ENCODE peak calls at places on chromosomes 1 and 21, in seven cellular contexts. M is heart left ventricle, E is lower leg skin, F is coronary artery, J is D721Med, Q is BJ, B is WERI-Rb-1. O is an unnamed sample.

GRCh38 chr1:236497908-236498307 is 25.9 kb upstream of the LGALS8 start:
- DNase-seq in M (no peak), E (peak), F (no peak), J (no peak), Q (no peak), B (no peak), O (no peak)

GRCh38 chr1:20207546-20207945 is 21.2 kb upstream of the PLA2G2C start:
- DNase-seq in M (no peak), E (no peak), F (no peak), J (no peak), Q (no peak), B (no peak), O (no peak)

GRCh38 chr1:181161170-181161870 is 72.8 kb downstream of the IER5 start:
- DNase-seq in M (no peak), E (no peak), F (no peak), J (no peak), Q (no peak), B (no peak), O (no peak)

GRCh38 chr1:28417441-28418277 is 48.1 kb downstream of the PHACTR4 start:
- DNase-seq in M (no peak), E (no peak), F (no peak), J (no peak), Q (no peak), B (no peak), O (no peak)

GRCh38 chr21:45852886-45853400 is 128.6 kb upstream of the COL6A1 start:
- DNase-seq in M (no peak), E (peak), F (peak), J (no peak), Q (no peak), B (no peak), O (no peak)

GRCh38 chr1:118983558-118984021 is 4.6 kb downstream of the TBX15 start:
- DNase-seq in M (no peak), E (no peak), F (no peak), J (no peak), Q (no peak), B (no peak), O (no peak)

GRCh38 chr1:200206340-200206739 is 178.8 kb downstream of the NR5A2 start:
- DNase-seq in M (no peak), E (no peak), F (no peak), J (no peak), Q (no peak), B (no peak), O (no peak)

GRCh38 chr1:2229921-2230700 is 2.0 kb downstream of the SKI start:
- DNase-seq in M (no peak), E (peak), F (peak), J (no peak), Q (no peak), B (no peak), O (peak)

GRCh38 chr21:27700974-27701614 is 734.2 kb upstream of the ADAMTS5 start:
- DNase-seq in M (peak), E (peak), F (peak), J (peak), Q (no peak), B (peak), O (peak)

GRCh38 chr1:236021424-236022135 is 43.3 kb downstream of the NID1 start:
- DNase-seq in M (no peak), E (no peak), F (no peak), J (no peak), Q (peak), B (no peak), O (no peak)

GRCh38 chr1:231162970-231163830 is 1.3 kb downstream of the TRIM67 start:
- DNase-seq in M (no peak), E (no peak), F (no peak), J (no peak), Q (no peak), B (no peak), O (no peak)

GRCh38 chr21:30194701-30195299 is 21.1 kb downstream of the CLDN8 start:
- DNase-seq in M (no peak), E (no peak), F (no peak), J (no peak), Q (no peak), B (peak), O (no peak)

GRCh38 chr1:199733125-199733524 is 294.4 kb upstream of the NR5A2 start:
- DNase-seq in M (no peak), E (no peak), F (no peak), J (no peak), Q (no peak), B (no peak), O (no peak)

GRCh38 chr1:227521782-227522181 is 41.6 kb upstream of the ZNF678 start:
- DNase-seq in M (no peak), E (no peak), F (peak), J (no peak), Q (no peak), B (no peak), O (peak)

GRCh38 chr1:226404904-226405222 is 3.0 kb downstream of the PARP1 start:
- DNase-seq in M (no peak), E (no peak), F (no peak), J (no peak), Q (no peak), B (no peak), O (no peak)

GRCh38 chr1:248696261-248696660 is 6.3 kb downstream of the OR14I1 start:
- DNase-seq in M (no peak), E (no peak), F (no peak), J (no peak), Q (no peak), B (peak), O (no peak)

GRCh38 chr1:208071425-208072031 is 160.6 kb upstream of the CD34 start:
- DNase-seq in M (no peak), E (no peak), F (no peak), J (no peak), Q (no peak), B (no peak), O (no peak)

GRCh38 chr1:195714248-195714647 is 894.0 kb downstream of the KCNT2 start:
- DNase-seq in M (no peak), E (no peak), F (no peak), J (no peak), Q (peak), B (no peak), O (no peak)

GRCh38 chr1:73914994-73915393 is 283.0 kb downstream of the LRRIQ3 start:
- DNase-seq in M (no peak), E (no peak), F (no peak), J (no peak), Q (no peak), B (peak), O (no peak)

GRCh38 chr21:34598931-34599400 is 15.9 kb downstream of the RCAN1 start:
- DNase-seq in M (no peak), E (no peak), F (no peak), J (no peak), Q (no peak), B (no peak), O (no peak)

GRCh38 chr1:19435851-19436465 is 49.4 kb downstream of the CAPZB start:
- DNase-seq in M (no peak), E (no peak), F (no peak), J (no peak), Q (no peak), B (no peak), O (no peak)

GRCh38 chr21:43280949-43281633 is 112.3 kb downstream of the CRYAA start:
- DNase-seq in M (peak), E (no peak), F (no peak), J (no peak), Q (no peak), B (no peak), O (no peak)

GRCh38 chr1:59298710-59299346 is 1.9 kb downstream of the FGGY start:
- DNase-seq in M (no peak), E (no peak), F (no peak), J (no peak), Q (no peak), B (no peak), O (no peak)

GRCh38 chr1:8663915-8664331 is 153.5 kb downstream of the RERE start:
- DNase-seq in M (no peak), E (no peak), F (no peak), J (no peak), Q (no peak), B (no peak), O (no peak)

GRCh38 chr1:222817529-222817928 is 2.7 kb downstream of the DISP1 start:
- DNase-seq in M (no peak), E (no peak), F (no peak), J (no peak), Q (peak), B (no peak), O (no peak)

GRCh38 chr1:176669782-176670181 is 206.8 kb downstream of the PAPPA2 start:
- DNase-seq in M (no peak), E (no peak), F (no peak), J (no peak), Q (no peak), B (no peak), O (no peak)

GRCh38 chr21:29546071-29546470 is 247.3 kb downstream of the BACH1 start:
- DNase-seq in M (no peak), E (no peak), F (no peak), J (no peak), Q (no peak), B (no peak), O (no peak)

GRCh38 chr1:202010042-202011015 is at the start of gene ELF3:
- DNase-seq in M (no peak), E (peak), F (no peak), J (no peak), Q (no peak), B (peak), O (no peak)

GRCh38 chr1:23791434-23792047 is 596 bp downstream of the LYPLA2 start:
- DNase-seq in M (no peak), E (no peak), F (no peak), J (no peak), Q (no peak), B (no peak), O (no peak)

GRCh38 chr1:81128079-81128478 is 672.7 kb upstream of the ADGRL2 start:
- DNase-seq in M (no peak), E (no peak), F (no peak), J (no peak), Q (no peak), B (no peak), O (no peak)

GRCh38 chr1:81125672-81126071 is 675.1 kb upstream of the ADGRL2 start:
- DNase-seq in M (no peak), E (no peak), F (no peak), J (no peak), Q (no peak), B (no peak), O (no peak)

GRCh38 chr1:81126989-81127571 is 673.7 kb upstream of the ADGRL2 start:
- DNase-seq in M (no peak), E (no peak), F (no peak), J (no peak), Q (no peak), B (peak), O (no peak)

DNA sequence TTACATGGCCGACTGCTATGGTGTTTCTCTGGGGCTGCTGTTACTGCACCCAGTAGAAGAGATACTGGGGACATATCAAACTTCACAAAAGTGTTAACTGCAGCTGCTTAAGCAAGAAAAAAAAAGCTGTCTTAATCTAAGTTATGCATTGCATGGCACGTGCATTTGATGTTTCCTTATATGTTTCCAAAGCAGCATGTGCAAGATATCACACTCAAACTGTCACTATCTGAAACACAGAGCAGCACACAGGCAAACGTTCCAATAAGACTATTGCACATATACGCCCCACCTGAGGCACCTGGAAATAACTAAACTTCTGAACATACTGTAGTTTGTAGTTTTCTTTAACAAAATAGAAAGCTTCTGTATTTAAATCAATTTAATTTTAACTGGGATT is 671.4 kb upstream of the ADGRL2 start:
- DNase-seq in M (no peak), E (no peak), F (no peak), J (no peak), Q (no peak), B (no peak), O (no peak)
- TF ChIP-seq CTCF in M (no peak), E (no peak), F (no peak), J (no peak), Q (no peak), B (no peak), O (no peak)

DNA sequence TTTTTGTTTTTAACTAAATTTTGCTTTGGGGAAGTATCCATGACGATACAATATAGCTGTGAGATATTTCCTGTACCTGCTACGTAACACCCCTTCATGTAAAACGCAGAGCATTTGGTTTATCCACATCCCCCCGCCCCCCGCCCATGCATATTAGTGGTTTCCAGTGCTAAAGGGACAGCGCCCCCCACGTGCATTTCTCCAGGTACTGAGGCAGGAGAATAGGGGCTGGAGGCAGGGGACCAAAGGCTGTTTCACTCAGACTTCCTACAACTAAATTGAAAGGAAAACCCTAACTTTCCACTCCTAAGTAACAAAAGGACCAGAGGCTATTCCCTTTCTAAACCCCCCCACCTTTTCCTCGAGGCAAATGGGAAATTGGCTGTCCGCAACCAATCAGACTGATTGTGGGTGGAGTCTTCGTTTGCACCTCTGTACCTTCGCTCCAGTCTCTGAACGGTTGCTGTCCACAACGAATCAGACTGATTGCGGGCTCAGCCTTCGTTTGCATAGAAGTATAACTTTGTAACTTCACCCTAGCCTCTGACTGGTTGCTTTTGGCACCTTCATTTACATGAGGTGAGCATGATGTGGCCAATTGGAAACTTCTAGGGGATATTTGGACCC is 12.2 kb upstream of the RIPK4 start:
- DNase-seq in M (no peak), E (no peak), F (no peak), J (no peak), Q (no peak), B (peak), O (no peak)
- TF ChIP-seq CTCF in M (no peak), E (no peak), F (no peak), J (no peak), Q (no peak), B (peak), O (no peak)

DNA sequence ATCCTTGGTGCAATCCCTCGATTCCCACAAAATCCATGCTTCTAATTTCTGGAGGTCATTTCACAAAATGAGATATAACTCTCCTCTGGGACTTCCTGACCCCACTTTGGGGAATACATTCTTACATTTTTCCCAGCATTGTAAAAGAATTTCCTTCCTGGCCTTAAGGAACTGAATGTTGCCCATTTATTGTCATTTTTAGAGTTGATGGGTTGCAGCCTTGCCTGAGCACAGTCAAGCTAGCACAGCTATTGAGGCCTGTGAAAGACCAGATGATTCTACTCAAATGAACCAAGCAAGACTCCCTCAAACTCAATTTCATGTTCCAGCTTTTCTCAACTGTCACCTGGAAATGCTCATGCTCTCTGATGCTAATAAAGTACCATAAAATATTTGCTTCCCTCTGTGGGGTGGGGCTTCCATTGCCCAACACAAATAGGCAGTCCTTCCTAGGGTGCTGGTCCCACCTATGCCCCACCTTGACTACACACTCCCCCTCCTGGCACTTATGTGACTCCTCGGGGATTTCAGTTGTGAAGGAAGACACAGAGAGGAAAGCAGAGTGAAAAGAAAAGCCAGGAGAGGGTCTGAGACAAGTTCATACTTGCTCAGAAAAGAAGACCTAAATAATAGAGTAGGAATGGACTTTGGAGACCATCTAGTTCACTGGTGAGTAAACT is 24.0 kb upstream of the CDC7 start:
- DNase-seq in M (no peak), E (no peak), F (no peak), J (no peak), Q (no peak), B (no peak), O (no peak)
- TF ChIP-seq CTCF in M (no peak), E (no peak), F (no peak), J (no peak), Q (no peak), B (no peak), O (no peak)

GRCh38 chr1:102772831-102773230 is 335.5 kb downstream of the COL11A1 start:
- DNase-seq in M (no peak), E (no peak), F (no peak), J (no peak), Q (no peak), B (no peak), O (no peak)
- TF ChIP-seq CTCF in M (no peak), E (no peak), F (no peak), J (no peak), Q (no peak), B (no peak), O (no peak)

GRCh38 chr1:233723387-233723786 is 109.5 kb downstream of the KCNK1 start:
- DNase-seq in M (no peak), E (no peak), F (no peak), J (no peak), Q (no peak), B (no peak), O (no peak)

GRCh38 chr1:233730380-233730779 is 116.5 kb downstream of the KCNK1 start:
- DNase-seq in M (no peak), E (no peak), F (no peak), J (no peak), Q (no peak), B (no peak), O (no peak)

GRCh38 chr1:233721003-233721595 is 107.2 kb downstream of the KCNK1 start:
- DNase-seq in M (no peak), E (no peak), F (no peak), J (no peak), Q (no peak), B (no peak), O (no peak)

GRCh38 chr1:233722212-233722979 is 108.5 kb downstream of the KCNK1 start:
- DNase-seq in M (no peak), E (no peak), F (no peak), J (no peak), Q (no peak), B (no peak), O (no peak)

GRCh38 chr1:233725423-233725822 is 111.5 kb downstream of the KCNK1 start:
- DNase-seq in M (no peak), E (no peak), F (no peak), J (no peak), Q (no peak), B (no peak), O (no peak)
- TF ChIP-seq CTCF in M (no peak), E (no peak), F (no peak), J (no peak), Q (no peak), B (no peak), O (no peak)

GRCh38 chr1:35345439-35345981 is 77.0 kb downstream of the ZMYM4 start:
- DNase-seq in M (no peak), E (no peak), F (no peak), J (no peak), Q (no peak), B (no peak), O (no peak)
- TF ChIP-seq CTCF in M (no peak), E (no peak), F (no peak), J (no peak), Q (no peak), B (no peak), O (no peak)

O was measured in osteocyte.